ENCODE peak calls at places on chromosomes 13 and 19, in four cellular contexts. P, L, X and E are unnamed samples.

GRCh38 chr13:108495686-108496363 is 133.6 kb upstream of the MYO16 start:
- DNase-seq in L (peak; percentile 13), X (no peak), P (peak; percentile 68), E (peak; percentile 5)

GRCh38 chr19:43439183-43440063 is 24.7 kb downstream of the TEX101 start:
- DNase-seq in X (no peak), L (peak; percentile 41), P (no peak), E (peak; percentile 54)

GRCh38 chr19:50005428-50005827 is 19.7 kb downstream of the VRK3 start:
- DNase-seq in X (no peak), P (no peak), L (no peak), E (no peak)

GRCh38 chr13:107581009-107581408 is 634.3 kb downstream of the LIG4 start:
- DNase-seq in P (peak; percentile 51), X (no peak), L (no peak), E (no peak)

GRCh38 chr13:48158915-48159314 is 64.0 kb upstream of the MED4 start:
- DNase-seq in X (no peak), P (no peak), L (no peak), E (no peak)

GRCh38 chr19:16372065-16372915 is 47.7 kb downstream of the KLF2 start:
- DNase-seq in L (no peak), P (no peak), X (no peak), E (no peak)

GRCh38 chr13:42747399-42747873 is 33.9 kb upstream of the FAM216B start:
- DNase-seq in X (peak; percentile 99), L (peak; percentile 94), P (no peak), E (no peak)

GRCh38 chr19:56566904-56567273 is 379 bp upstream of the ZNF470 start:
- DNase-seq in L (peak; percentile 59), X (no peak), P (no peak), E (peak; percentile 57)

GRCh38 chr19:15250635-15250993 is 18.4 kb upstream of the EPHX3 start:
- DNase-seq in X (no peak), L (no peak), P (no peak), E (no peak)

GRCh38 chr13:50082426-50083283 is 67.4 kb downstream of the KCNRG start:
- DNase-seq in X (peak; percentile 68), L (peak; percentile 77), P (peak; percentile 91), E (peak; percentile 92)

GRCh38 chr13:52994051-52994450 is 34.6 kb upstream of the OLFM4 start:
- DNase-seq in L (no peak), P (no peak), X (no peak), E (no peak)

GRCh38 chr19:51066393-51066792 is 1.5 kb upstream of the KLK13 start:
- DNase-seq in L (no peak), P (no peak), X (no peak), E (no peak)

GRCh38 chr19:50147462-50148423 is 15.3 kb downstream of the IZUMO2 start:
- DNase-seq in L (peak; percentile 89), P (peak; percentile 93), X (peak; percentile 92), E (peak; percentile 93)

GRCh38 chr13:98528663-98529064 is 48.2 kb downstream of the STK24 start:
- DNase-seq in X (peak; percentile 35), L (no peak), P (no peak), E (no peak)

GRCh38 chr13:65499251-65499650 is 1730.9 kb downstream of the PCDH9 start:
- DNase-seq in L (peak; percentile 87), X (no peak), P (no peak), E (peak; percentile 4)

GRCh38 chr13:42653694-42654093 is 79.7 kb downstream of the TNFSF11 start:
- DNase-seq in P (no peak), X (no peak), L (no peak), E (no peak)

GRCh38 chr13:114071991-114072390 is 60.4 kb downstream of the RASA3 start:
- DNase-seq in X (no peak), P (no peak), L (no peak), E (no peak)

GRCh38 chr13:50227356-50227755 is 212.1 kb downstream of the KCNRG start:
- DNase-seq in P (no peak), L (no peak), X (no peak), E (no peak)

GRCh38 chr19:7680606-7681335 is at the start of gene TRAPPC5:
- DNase-seq in L (peak; percentile 93), P (peak; percentile 96), X (peak; percentile 76), E (peak; percentile 89)

GRCh38 chr19:52542984-52543664 is 15.7 kb downstream of the ZNF808 start:
- DNase-seq in X (peak; percentile 19), P (no peak), L (no peak), E (no peak)

GRCh38 chr19:34904846-34905527 is 21.7 kb upstream of the ZNF30 start:
- DNase-seq in L (no peak), X (no peak), P (peak; percentile 48), E (no peak)

GRCh38 chr19:18046066-18046718 is 38.2 kb downstream of the ARRDC2 start:
- DNase-seq in P (no peak), L (peak; percentile 65), X (peak; percentile 82), E (peak; percentile 60)

GRCh38 chr13:83881917-83882625 is at the start of gene SLITRK1:
- DNase-seq in X (peak; percentile 19), P (peak; percentile 94), L (peak; percentile 83), E (peak; percentile 82)

GRCh38 chr13:99356216-99357089 is 49.3 kb upstream of the GPR183 start:
- DNase-seq in L (peak; percentile 38), X (peak; percentile 87), P (no peak), E (no peak)

GRCh38 chr13:27442071-27442647 is 8.2 kb downstream of the MTIF3 start:
- DNase-seq in L (no peak), X (no peak), P (no peak), E (no peak)

GRCh38 chr13:113220877-113221276 is 11.5 kb downstream of the CUL4A start:
- DNase-seq in X (no peak), L (peak; percentile 11), P (peak; percentile 48), E (no peak)

GRCh38 chr13:79825959-79826358 is 345.0 kb downstream of the NDFIP2 start:
- DNase-seq in L (no peak), X (no peak), P (no peak), E (no peak)

GRCh38 chr13:48993150-48993549 is 17.4 kb downstream of the FNDC3A start:
- DNase-seq in X (no peak), P (no peak), L (no peak), E (no peak)

GRCh38 chr13:113926301-113926761 is 47.5 kb downstream of the C13orf46 start:
- DNase-seq in P (no peak), X (peak; percentile 60), L (peak; percentile 50), E (no peak)

GRCh38 chr13:30142502-30143211 is 164.7 kb downstream of the KATNAL1 start:
- DNase-seq in P (no peak), X (peak; percentile 99), L (peak; percentile 85), E (peak; percentile 74)

GRCh38 chr13:33204130-33204927 is 81.2 kb downstream of the STARD13 start:
- DNase-seq in P (no peak), L (peak; percentile 94), X (peak; percentile 90), E (peak; percentile 93)

GRCh38 chr19:16184665-16185122 is 516 bp upstream of the FAM32A start:
- DNase-seq in X (no peak), P (no peak), L (no peak), E (no peak)

GRCh38 chr13:33229446-33230177 is 55.9 kb downstream of the STARD13 start:
- DNase-seq in L (no peak), P (peak; percentile 10), X (no peak), E (peak; percentile 39)

GRCh38 chr19:13078897-13079541 is 23.6 kb downstream of the LYL1 start:
- DNase-seq in X (no peak), L (no peak), P (no peak), E (no peak)

GRCh38 chr19:1161716-1162115 is 12.4 kb downstream of the SBNO2 start:
- DNase-seq in X (peak; percentile 32), L (no peak), P (no peak), E (no peak)

GRCh38 chr13:35838356-35838755 is 292.8 kb downstream of the DCLK1 start:
- DNase-seq in L (peak; percentile 79), P (no peak), X (peak; percentile 85), E (no peak)

GRCh38 chr19:54172413-54172763 is 572 bp downstream of the TMC4 start:
- DNase-seq in X (no peak), P (no peak), L (no peak), E (no peak)

GRCh38 chr19:3188627-3189596 is 3.2 kb downstream of the NCLN start:
- DNase-seq in P (no peak), X (no peak), L (no peak), E (no peak)

GRCh38 chr19:48997972-48998371 is 4.3 kb downstream of the RUVBL2 start:
- DNase-seq in P (peak; percentile 88), L (peak; percentile 57), X (peak; percentile 45), E (peak; percentile 67)

DNA sequence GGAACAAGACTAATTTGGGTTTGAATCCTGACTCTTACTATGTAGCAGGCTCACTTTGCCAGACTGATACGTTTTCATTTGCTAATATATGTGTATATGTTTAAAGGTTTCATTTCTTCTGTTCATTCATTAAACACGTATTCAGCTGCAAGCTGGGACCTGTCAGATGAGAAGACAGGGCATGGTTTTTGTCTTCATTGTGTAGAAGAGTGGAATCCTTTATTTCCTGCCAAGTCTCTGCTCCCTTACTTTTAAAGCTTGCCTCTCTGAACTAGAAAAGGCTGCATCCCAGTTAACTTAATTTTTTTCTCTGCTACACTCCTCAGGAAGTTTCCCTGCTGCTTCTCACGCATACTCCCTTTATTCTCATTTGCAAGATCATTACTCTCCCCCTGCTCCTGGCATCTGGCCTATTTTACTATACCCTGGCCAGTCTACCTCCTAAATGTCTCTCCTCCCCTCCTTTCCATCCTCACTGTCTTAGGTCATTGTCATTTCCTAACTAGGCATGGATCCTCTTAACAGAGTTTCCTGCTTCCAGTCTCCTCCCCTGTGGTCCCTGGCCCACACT is 141.0 kb upstream of the TMTC4 start:
- DNase-seq in L (no peak), P (no peak), X (no peak), E (peak; percentile 97)
- H3K4me1 ChIP-seq in L (peaks cover 10% of the 10 kb centered on the region), P (peaks cover 16% of the 10 kb centered on the region), X (no peaks in the 10 kb centered on the region), E (peaks cover 26% of the 10 kb centered on the region)

GRCh38 chr13:21798181-21798580 is 127.3 kb downstream of the FGF9 start:
- DNase-seq in X (no peak), P (no peak), L (no peak), E (no peak)
- H3K4me1 ChIP-seq in X (peaks cover 2% of the 10 kb centered on the region), P (no peaks in the 10 kb centered on the region), L (no peaks in the 10 kb centered on the region), E (no peaks in the 10 kb centered on the region)

DNA sequence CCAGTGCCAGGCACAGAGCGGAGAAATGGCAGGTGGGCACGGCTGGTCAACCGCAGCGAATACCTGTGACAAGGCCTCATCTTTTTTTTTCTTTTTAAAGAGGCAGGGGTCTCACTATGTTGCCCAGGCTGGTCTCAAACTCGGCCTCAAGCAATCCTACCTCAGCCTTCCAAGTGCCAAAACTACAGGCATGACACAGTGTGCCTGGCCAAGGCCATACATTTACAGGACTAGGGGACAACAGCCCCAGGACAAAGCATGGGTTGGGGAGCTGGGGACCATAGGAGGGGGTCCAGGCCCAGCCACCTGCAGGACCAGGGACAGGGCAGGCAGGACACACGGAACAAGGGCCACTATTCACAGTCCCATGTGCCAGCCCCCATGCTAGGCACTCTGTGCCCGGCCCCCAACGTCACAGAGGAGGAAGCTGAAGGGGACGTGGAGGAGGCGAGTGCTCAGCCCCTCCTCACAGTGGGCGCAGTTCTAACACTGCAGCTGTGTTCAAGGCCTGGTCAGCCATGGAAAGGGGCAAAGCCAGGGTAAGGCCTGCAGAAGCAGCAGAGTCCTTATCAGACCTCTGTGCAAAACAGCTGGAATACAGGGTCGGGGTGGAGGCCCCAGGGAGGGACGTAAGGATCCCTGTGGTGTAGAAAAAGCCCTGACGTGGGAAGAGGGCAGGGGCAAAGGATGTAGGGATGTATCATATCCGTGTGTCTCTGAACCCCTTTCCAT is 28.3 kb downstream of the SH3GL1 start:
- DNase-seq in X (no peak), P (no peak), L (no peak), E (no peak)
- H3K4me1 ChIP-seq in X (peaks cover 58% of the 10 kb centered on the region), P (peaks cover 39% of the 10 kb centered on the region), L (peaks cover 93% of the 10 kb centered on the region), E (peaks cover 42% of the 10 kb centered on the region)

GRCh38 chr19:30071871-30072270 is 129.8 kb downstream of the URI1 start:
- DNase-seq in P (no peak), L (no peak), X (no peak), E (no peak)
- H3K4me1 ChIP-seq in P (peaks cover 32% of the 10 kb centered on the region), L (no peaks in the 10 kb centered on the region), X (no peaks in the 10 kb centered on the region), E (no peaks in the 10 kb centered on the region)